ENCODE peak calls at places on chromosome 16, in four cellular contexts. R is astrocyte of the spinal cord, O is astrocyte, L is epithelial cell of esophagus. V is an unnamed sample.

GRCh38 chr16:12985516-12985915 is 84.1 kb downstream of the SHISA9 start:
- DNase-seq in R (no peak), O (no peak), L (no peak), V (no peak)

GRCh38 chr16:86082400-86083030 is 183.6 kb downstream of the IRF8 start:
- DNase-seq in R (no peak), L (no peak), O (no peak), V (no peak)

GRCh38 chr16:62620259-62620658 is 584.0 kb upstream of the CDH8 start:
- DNase-seq in R (no peak), L (no peak), O (no peak), V (no peak)

GRCh38 chr16:24010440-24011089 is 174.8 kb downstream of the PRKCB start:
- DNase-seq in O (peak; percentile 30), L (peak; percentile 73), R (peak; percentile 39), V (peak; percentile 79)

GRCh38 chr16:23423496-23424049 is 29.4 kb downstream of the COG7 start:
- DNase-seq in L (peak; percentile 97), O (peak; percentile 95), R (peak; percentile 95), V (peak; percentile 99)

GRCh38 chr16:67305216-67306071 is 21.1 kb downstream of the KCTD19 start:
- DNase-seq in O (no peak), R (no peak), L (no peak), V (no peak)

GRCh38 chr16:76946879-76947278 is 244.1 kb upstream of the MON1B start:
- DNase-seq in L (peak; percentile 87), O (peak; percentile 80), R (peak; percentile 64), V (peak; percentile 82)

GRCh38 chr16:22369221-22369811 is 5.1 kb downstream of the CDR2 start:
- DNase-seq in L (peak; percentile 37), O (no peak), R (peak; percentile 35), V (peak; percentile 82)

GRCh38 chr16:14399397-14400284 is 230.4 kb downstream of the PARN start:
- DNase-seq in L (peak; percentile 67), O (peak; percentile 78), R (peak; percentile 87), V (peak; percentile 61)

GRCh38 chr16:72195609-72196008 is 23.7 kb upstream of the PMFBP1 start:
- DNase-seq in L (no peak), O (no peak), R (no peak), V (no peak)
- TF ChIP-seq CTCF in L (peak; percentile 16), O (no peak), R (no peak), V (no peak)

DNA sequence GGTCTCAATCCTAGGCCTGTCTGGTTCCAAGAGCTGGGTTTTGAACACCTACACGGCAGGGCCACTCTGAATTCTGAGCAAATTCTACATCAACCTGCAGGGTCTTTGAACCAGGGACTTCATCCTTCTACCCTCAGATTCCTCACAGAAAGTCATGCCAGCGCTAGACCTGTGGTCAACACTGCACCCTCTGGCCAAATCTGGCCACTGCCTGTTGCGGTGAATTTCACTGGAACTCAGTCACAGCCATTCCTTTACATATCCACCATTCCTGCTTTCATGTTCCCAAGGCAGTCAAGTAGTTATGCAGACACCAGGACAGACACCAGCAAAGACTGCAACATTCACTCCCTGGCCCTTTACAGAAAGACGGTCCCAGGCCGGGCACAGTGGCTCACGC is 144.6 kb downstream of the C16orf95 start:
- DNase-seq in L (no peak), R (no peak), O (no peak), V (no peak)
- TF ChIP-seq CTCF in L (no peak), R (peak; percentile 23), O (peak; percentile 15), V (peak; percentile 24)

GRCh38 chr16:25922438-25922837 is 230.7 kb downstream of the HS3ST4 start:
- DNase-seq in L (no peak), R (no peak), O (no peak), V (no peak)

DNA sequence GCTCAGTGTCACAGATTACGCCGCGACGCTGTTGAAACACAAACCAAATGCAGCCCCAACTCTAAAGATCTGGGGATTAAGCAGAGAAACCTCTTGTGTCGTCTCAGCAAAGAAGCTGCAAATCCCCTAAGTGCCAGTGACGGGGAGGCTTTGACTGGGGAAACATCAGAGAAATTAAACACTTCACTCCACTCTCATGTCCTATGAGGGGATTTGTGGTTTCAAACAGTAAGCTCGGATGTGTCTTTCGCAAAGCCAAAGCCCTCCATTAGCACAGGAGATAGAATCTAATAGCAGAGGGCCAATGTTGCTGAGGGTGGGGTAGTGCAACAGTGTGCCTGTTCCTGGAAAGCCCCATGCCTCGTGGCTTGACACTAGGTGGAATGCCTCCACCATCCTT is 233.7 kb downstream of the HS3ST4 start:
- DNase-seq in R (no peak), L (no peak), O (no peak), V (no peak)
- TF ChIP-seq CTCF in R (no peak), L (no peak), O (no peak), V (no peak)

DNA sequence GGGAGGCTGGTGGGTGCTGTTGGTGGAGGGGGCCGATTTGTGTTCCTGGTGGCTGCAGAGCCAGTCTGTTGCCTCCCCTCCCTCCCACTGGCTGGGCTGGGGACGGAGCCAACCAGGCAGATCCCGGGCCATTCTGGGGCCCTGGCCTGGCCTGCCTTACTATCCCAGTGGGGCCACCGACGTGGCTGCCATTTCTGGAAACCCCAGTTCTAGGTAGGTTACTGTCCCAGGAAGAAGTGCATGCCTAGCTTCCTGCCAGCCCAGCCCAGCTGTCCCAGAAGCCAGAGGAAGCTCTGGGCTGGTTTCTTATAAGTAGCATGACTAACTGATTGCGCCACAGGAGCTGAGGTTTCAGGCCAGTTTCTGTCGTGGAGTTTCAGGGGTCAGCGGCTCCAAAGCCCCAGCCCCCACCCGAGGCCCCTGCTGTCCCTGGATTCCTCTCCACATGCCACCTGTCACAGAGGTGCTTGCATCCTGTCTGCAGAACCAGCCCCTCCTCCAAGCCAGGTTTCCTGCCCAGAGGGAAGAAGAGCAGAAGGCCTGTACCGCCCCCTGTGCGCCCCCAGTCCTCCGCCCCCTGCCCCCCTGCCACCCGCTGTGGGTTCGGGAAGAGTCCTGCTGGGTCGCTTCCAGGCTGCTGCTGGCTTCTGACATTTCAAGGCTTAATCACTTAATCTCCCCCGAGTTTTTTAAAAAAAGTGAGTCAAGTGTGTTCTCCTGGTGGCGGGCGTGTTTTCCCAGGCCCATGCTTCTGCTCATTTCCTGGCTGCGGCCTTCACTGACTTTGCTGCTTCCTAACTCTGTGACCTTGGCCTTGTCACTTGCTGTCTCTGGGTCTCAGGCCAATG is 13.2 kb downstream of the IL4R start:
- DNase-seq in R (peak; percentile 97), L (peak; percentile 96), O (peak; percentile 92), V (peak; percentile 98)
- TF ChIP-seq CTCF in R (no peak), L (peak; percentile 22), O (no peak), V (no peak)

GRCh38 chr16:89701425-89702406 is at the start of gene SPATA2L:
- DNase-seq in O (peak; percentile 50), R (peak; percentile 82), L (peak; percentile 98), V (peak; percentile 72)
- TF ChIP-seq CTCF in O (no peak), R (no peak), L (no peak), V (no peak)